ENCODE peak calls at places on chromosomes 2 and 18, in six cellular contexts. J, N, P, S, M and Y are unnamed samples.

GRCh38 chr2:121906170-121906569 is 150.7 kb downstream of the TSN start:
- DNase-seq in P (no peak), M (no peak), S (no peak), J (no peak), N (no peak), Y (no peak)

GRCh38 chr2:216971632-216972031 is 111.8 kb upstream of the TNP1 start:
- DNase-seq in N (no peak), P (no peak), S (no peak), M (no peak), J (no peak), Y (no peak)

GRCh38 chr18:41486581-41486980 is 468.5 kb upstream of the PIK3C3 start:
- DNase-seq in M (no peak), J (no peak), N (no peak), P (no peak), S (no peak), Y (no peak)

GRCh38 chr2:232465061-232465460 is 9.1 kb downstream of the ALPI start:
- DNase-seq in S (no peak), P (no peak), J (no peak), N (no peak), M (no peak), Y (no peak)

GRCh38 chr2:205845446-205845845 is 163.1 kb downstream of the NRP2 start:
- DNase-seq in J (no peak), M (no peak), S (no peak), P (no peak), N (no peak), Y (no peak)

GRCh38 chr2:73268368-73268830 is 15.9 kb downstream of the FBXO41 start:
- DNase-seq in J (no peak), S (no peak), M (no peak), N (no peak), P (no peak), Y (no peak)

GRCh38 chr18:77858331-77858730 is 608.7 kb downstream of the GALR1 start:
- DNase-seq in N (no peak), S (no peak), J (no peak), M (no peak), P (no peak), Y (no peak)

GRCh38 chr2:168976034-168976654 is 55.0 kb downstream of the ABCB11 start:
- DNase-seq in J (no peak), M (no peak), P (no peak), N (no peak), S (no peak), Y (no peak)

GRCh38 chr2:175445276-175445675 is 263.8 kb upstream of the ATP5MC3 start:
- DNase-seq in P (no peak), N (no peak), J (no peak), S (no peak), M (no peak), Y (no peak)

GRCh38 chr18:47184419-47185050 is 8.4 kb upstream of the IER3IP1 start:
- DNase-seq in S (peak; percentile 53), N (no peak), P (peak; percentile 51), M (no peak), J (no peak), Y (no peak)